ENCODE peak calls at places on chromosome 3, in ten cellular contexts. One of them, this sample, is unnamed.

GRCh38 chr3:138467905-138468304 is 33.5 kb downstream of the ESYT3 start:
- DNase-seq in HFF-Myc: no peak
- DNase-seq in astrocyte of the spinal cord: no peak
- DNase-seq in GM13977: no peak
- DNase-seq in testis: no peak
- DNase-seq in RWPE1: no peak
- DNase-seq in WTC11: no peak
- DNase-seq in HCT116: no peak
- DNase-seq in Panc1: no peak
- DNase-seq in fibroblast of mammary gland: no peak
- DNase-seq in this sample: no peak

GRCh38 chr3:30193625-30194044 is 412.8 kb upstream of the TGFBR2 start:
- DNase-seq in GM13977: no peak
- DNase-seq in fibroblast of mammary gland: no peak
- DNase-seq in WTC11: no peak
- DNase-seq in testis: no peak
- DNase-seq in HCT116: no peak
- DNase-seq in astrocyte of the spinal cord: no peak
- DNase-seq in HFF-Myc: no peak
- DNase-seq in RWPE1: no peak
- DNase-seq in Panc1: no peak
- DNase-seq in this sample: no peak

GRCh38 chr3:72413228-72413627 is 435.0 kb downstream of the SHQ1 start:
- DNase-seq in HCT116: no peak
- DNase-seq in fibroblast of mammary gland: peak
- DNase-seq in WTC11: no peak
- DNase-seq in astrocyte of the spinal cord: peak
- DNase-seq in testis: no peak
- DNase-seq in Panc1: no peak
- DNase-seq in RWPE1: no peak
- DNase-seq in GM13977: no peak
- DNase-seq in HFF-Myc: no peak
- DNase-seq in this sample: no peak

GRCh38 chr3:78041486-78041885 is 1001.6 kb downstream of the ROBO2 start:
- DNase-seq in GM13977: no peak
- DNase-seq in astrocyte of the spinal cord: peak
- DNase-seq in HFF-Myc: no peak
- DNase-seq in WTC11: no peak
- DNase-seq in RWPE1: no peak
- DNase-seq in Panc1: no peak
- DNase-seq in fibroblast of mammary gland: no peak
- DNase-seq in testis: no peak
- DNase-seq in HCT116: no peak
- DNase-seq in this sample: no peak

GRCh38 chr3:30539772-30540171 is 66.6 kb upstream of the TGFBR2 start:
- DNase-seq in Panc1: no peak
- DNase-seq in WTC11: no peak
- DNase-seq in RWPE1: peak
- DNase-seq in astrocyte of the spinal cord: peak
- DNase-seq in testis: no peak
- DNase-seq in fibroblast of mammary gland: peak
- DNase-seq in HCT116: no peak
- DNase-seq in GM13977: no peak
- DNase-seq in HFF-Myc: no peak
- DNase-seq in this sample: no peak

GRCh38 chr3:44235604-44236484 is 5.8 kb upstream of the TOPAZ1 start:
- DNase-seq in Panc1: peak
- DNase-seq in GM13977: peak
- DNase-seq in HFF-Myc: peak
- DNase-seq in testis: peak
- DNase-seq in fibroblast of mammary gland: peak
- DNase-seq in astrocyte of the spinal cord: peak
- DNase-seq in WTC11: peak
- DNase-seq in HCT116: peak
- DNase-seq in RWPE1: peak
- DNase-seq in this sample: peak

GRCh38 chr3:112582242-112582874 is 20.5 kb downstream of the SLC35A5 start:
- DNase-seq in astrocyte of the spinal cord: peak
- DNase-seq in WTC11: peak
- DNase-seq in RWPE1: no peak
- DNase-seq in Panc1: peak
- DNase-seq in HCT116: peak
- DNase-seq in fibroblast of mammary gland: peak
- DNase-seq in testis: no peak
- DNase-seq in GM13977: no peak
- DNase-seq in HFF-Myc: no peak
- DNase-seq in this sample: no peak

GRCh38 chr3:127307918-127308317 is 20.1 kb upstream of the PRR20G start:
- DNase-seq in GM13977: no peak
- DNase-seq in RWPE1: no peak
- DNase-seq in HCT116: no peak
- DNase-seq in Panc1: no peak
- DNase-seq in testis: no peak
- DNase-seq in HFF-Myc: no peak
- DNase-seq in astrocyte of the spinal cord: no peak
- DNase-seq in WTC11: no peak
- DNase-seq in fibroblast of mammary gland: no peak
- DNase-seq in this sample: no peak

GRCh38 chr3:50296721-50297383 is 2.4 kb downstream of the HYAL3 start:
- DNase-seq in astrocyte of the spinal cord: no peak
- DNase-seq in Panc1: no peak
- DNase-seq in fibroblast of mammary gland: no peak
- DNase-seq in WTC11: no peak
- DNase-seq in RWPE1: no peak
- DNase-seq in GM13977: no peak
- DNase-seq in testis: no peak
- DNase-seq in HFF-Myc: no peak
- DNase-seq in HCT116: no peak
- DNase-seq in this sample: no peak

GRCh38 chr3:135262441-135262840 is 467.4 kb downstream of the EPHB1 start:
- DNase-seq in RWPE1: no peak
- DNase-seq in fibroblast of mammary gland: no peak
- DNase-seq in testis: no peak
- DNase-seq in astrocyte of the spinal cord: no peak
- DNase-seq in WTC11: no peak
- DNase-seq in Panc1: no peak
- DNase-seq in HFF-Myc: no peak
- DNase-seq in HCT116: no peak
- DNase-seq in GM13977: no peak
- DNase-seq in this sample: no peak

GRCh38 chr3:11690863-11691833 is 47.4 kb upstream of the VGLL4 start:
- DNase-seq in astrocyte of the spinal cord: peak
- DNase-seq in RWPE1: peak
- DNase-seq in GM13977: no peak
- DNase-seq in testis: no peak
- DNase-seq in fibroblast of mammary gland: no peak
- DNase-seq in HFF-Myc: no peak
- DNase-seq in WTC11: no peak
- DNase-seq in HCT116: no peak
- DNase-seq in Panc1: no peak
- DNase-seq in this sample: no peak

GRCh38 chr3:53045784-53046170 is at the start of gene SFMBT1:
- DNase-seq in RWPE1: peak
- DNase-seq in GM13977: peak
- DNase-seq in HFF-Myc: no peak
- DNase-seq in WTC11: peak
- DNase-seq in Panc1: no peak
- DNase-seq in testis: peak
- DNase-seq in astrocyte of the spinal cord: peak
- DNase-seq in fibroblast of mammary gland: peak
- DNase-seq in HCT116: no peak
- DNase-seq in this sample: peak

GRCh38 chr3:131636266-131636775 is 133.6 kb upstream of the MRPL3 start:
- DNase-seq in testis: no peak
- DNase-seq in fibroblast of mammary gland: no peak
- DNase-seq in WTC11: no peak
- DNase-seq in HCT116: no peak
- DNase-seq in GM13977: no peak
- DNase-seq in astrocyte of the spinal cord: no peak
- DNase-seq in RWPE1: no peak
- DNase-seq in Panc1: no peak
- DNase-seq in HFF-Myc: no peak
- DNase-seq in this sample: no peak

GRCh38 chr3:156628095-156628690 is 46.2 kb upstream of the TIPARP start:
- DNase-seq in fibroblast of mammary gland: no peak
- DNase-seq in HFF-Myc: no peak
- DNase-seq in Panc1: no peak
- DNase-seq in GM13977: no peak
- DNase-seq in testis: no peak
- DNase-seq in RWPE1: peak
- DNase-seq in WTC11: no peak
- DNase-seq in astrocyte of the spinal cord: no peak
- DNase-seq in HCT116: no peak
- DNase-seq in this sample: no peak

GRCh38 chr3:126342991-126343661 is 14.1 kb downstream of the KLF15 start:
- DNase-seq in fibroblast of mammary gland: peak
- DNase-seq in HCT116: no peak
- DNase-seq in HFF-Myc: no peak
- DNase-seq in Panc1: no peak
- DNase-seq in GM13977: peak
- DNase-seq in WTC11: peak
- DNase-seq in astrocyte of the spinal cord: no peak
- DNase-seq in RWPE1: peak
- DNase-seq in testis: peak
- DNase-seq in this sample: no peak

GRCh38 chr3:119891944-119892721 is 110.2 kb downstream of the NR1I2 start:
- DNase-seq in WTC11: peak
- DNase-seq in Panc1: no peak
- DNase-seq in testis: peak
- DNase-seq in astrocyte of the spinal cord: peak
- DNase-seq in GM13977: peak
- DNase-seq in HFF-Myc: peak
- DNase-seq in fibroblast of mammary gland: peak
- DNase-seq in HCT116: peak
- DNase-seq in RWPE1: peak
- DNase-seq in this sample: peak

DNA sequence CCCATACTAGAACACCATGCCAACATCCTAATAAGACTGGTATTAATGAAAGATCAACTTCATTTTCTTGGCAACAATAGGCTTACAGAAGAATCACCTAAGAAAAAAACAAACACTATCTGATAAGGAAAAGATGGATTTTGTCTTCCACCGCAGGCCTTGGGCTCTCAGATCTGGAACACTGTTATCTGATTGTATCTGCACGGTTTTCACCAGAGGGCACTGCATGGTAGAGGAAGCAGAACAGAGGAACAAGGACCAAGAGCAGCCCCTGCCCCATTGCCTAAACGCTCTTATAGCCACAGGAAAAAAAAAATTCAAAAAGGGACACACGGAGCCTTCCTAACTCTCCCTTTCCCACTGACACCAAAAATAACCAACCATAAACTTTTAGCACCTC is 23.4 kb downstream of the IL17RD start:
- DNase-seq in HFF-Myc: no peak
- DNase-seq in RWPE1: no peak
- DNase-seq in astrocyte of the spinal cord: no peak
- DNase-seq in HCT116: no peak
- DNase-seq in testis: peak
- DNase-seq in Panc1: no peak
- DNase-seq in WTC11: no peak
- DNase-seq in GM13977: no peak
- DNase-seq in fibroblast of mammary gland: no peak
- DNase-seq in this sample: no peak
- TF ChIP-seq CTCF in HFF-Myc: no peak
- TF ChIP-seq CTCF in RWPE1: no peak
- TF ChIP-seq CTCF in astrocyte of the spinal cord: no peak
- TF ChIP-seq CTCF in HCT116: no peak
- TF ChIP-seq CTCF in testis: no peak
- TF ChIP-seq CTCF in Panc1: peak
- TF ChIP-seq CTCF in WTC11: no peak
- TF ChIP-seq CTCF in GM13977: no peak
- TF ChIP-seq CTCF in fibroblast of mammary gland: no peak
- TF ChIP-seq CTCF in this sample: no peak

GRCh38 chr3:68447885-68448284 is 484.5 kb downstream of the TAFA4 start:
- DNase-seq in fibroblast of mammary gland: no peak
- DNase-seq in testis: no peak
- DNase-seq in RWPE1: no peak
- DNase-seq in HFF-Myc: no peak
- DNase-seq in GM13977: no peak
- DNase-seq in Panc1: no peak
- DNase-seq in WTC11: peak
- DNase-seq in astrocyte of the spinal cord: no peak
- DNase-seq in HCT116: no peak
- DNase-seq in this sample: no peak

GRCh38 chr3:68448510-68449383 is 483.6 kb downstream of the TAFA4 start:
- DNase-seq in HFF-Myc: no peak
- DNase-seq in HCT116: no peak
- DNase-seq in RWPE1: no peak
- DNase-seq in testis: no peak
- DNase-seq in fibroblast of mammary gland: no peak
- DNase-seq in astrocyte of the spinal cord: no peak
- DNase-seq in Panc1: no peak
- DNase-seq in WTC11: no peak
- DNase-seq in GM13977: no peak
- DNase-seq in this sample: no peak
- TF ChIP-seq CTCF in HFF-Myc: no peak
- TF ChIP-seq CTCF in HCT116: no peak
- TF ChIP-seq CTCF in RWPE1: no peak
- TF ChIP-seq CTCF in testis: no peak
- TF ChIP-seq CTCF in fibroblast of mammary gland: no peak
- TF ChIP-seq CTCF in astrocyte of the spinal cord: no peak
- TF ChIP-seq CTCF in Panc1: no peak
- TF ChIP-seq CTCF in WTC11: no peak
- TF ChIP-seq CTCF in GM13977: no peak
- TF ChIP-seq CTCF in this sample: no peak

GRCh38 chr3:27253831-27254230 is 115.4 kb downstream of the NEK10 start:
- DNase-seq in testis: peak
- DNase-seq in astrocyte of the spinal cord: peak
- DNase-seq in Panc1: no peak
- DNase-seq in HFF-Myc: peak
- DNase-seq in fibroblast of mammary gland: peak
- DNase-seq in GM13977: peak
- DNase-seq in HCT116: peak
- DNase-seq in WTC11: peak
- DNase-seq in RWPE1: peak
- DNase-seq in this sample: no peak
- TF ChIP-seq CTCF in testis: no peak
- TF ChIP-seq CTCF in astrocyte of the spinal cord: peak
- TF ChIP-seq CTCF in Panc1: peak
- TF ChIP-seq CTCF in HFF-Myc: peak
- TF ChIP-seq CTCF in fibroblast of mammary gland: peak
- TF ChIP-seq CTCF in GM13977: peak
- TF ChIP-seq CTCF in HCT116: peak
- TF ChIP-seq CTCF in WTC11: no peak
- TF ChIP-seq CTCF in RWPE1: peak
- TF ChIP-seq CTCF in this sample: peak

DNA sequence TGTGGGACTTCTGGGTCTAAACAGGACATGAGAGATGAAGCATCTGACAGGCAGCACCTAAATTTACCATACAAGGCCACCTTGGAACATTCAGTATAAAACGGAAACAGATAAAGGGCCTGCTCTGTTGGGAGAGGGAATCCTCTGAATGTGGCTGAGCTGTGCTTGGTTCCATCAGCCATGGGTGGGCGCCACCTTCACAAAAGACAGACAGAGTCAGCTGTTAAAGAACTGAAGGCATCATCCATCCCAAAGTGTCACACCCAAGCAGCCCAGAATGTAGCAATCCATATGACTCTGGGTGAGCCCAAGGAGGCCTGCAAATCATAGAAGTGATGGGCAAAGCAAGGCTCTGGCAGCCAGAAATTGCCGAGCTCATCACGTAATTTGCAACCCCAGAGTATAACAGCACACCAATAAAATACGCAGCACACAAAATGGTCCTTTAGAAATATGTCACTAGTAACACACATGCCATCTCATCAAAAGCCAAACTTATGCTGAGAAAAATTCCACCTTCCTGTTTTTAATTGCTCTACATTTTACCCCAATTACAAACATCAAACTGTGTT is 24.8 kb upstream of the RBP1 start:
- DNase-seq in astrocyte of the spinal cord: no peak
- DNase-seq in GM13977: no peak
- DNase-seq in Panc1: no peak
- DNase-seq in fibroblast of mammary gland: no peak
- DNase-seq in HCT116: peak
- DNase-seq in testis: peak
- DNase-seq in WTC11: peak
- DNase-seq in HFF-Myc: no peak
- DNase-seq in RWPE1: no peak
- DNase-seq in this sample: no peak
- TF ChIP-seq CTCF in astrocyte of the spinal cord: peak
- TF ChIP-seq CTCF in GM13977: peak
- TF ChIP-seq CTCF in Panc1: peak
- TF ChIP-seq CTCF in fibroblast of mammary gland: peak
- TF ChIP-seq CTCF in HCT116: peak
- TF ChIP-seq CTCF in testis: no peak
- TF ChIP-seq CTCF in WTC11: no peak
- TF ChIP-seq CTCF in HFF-Myc: no peak
- TF ChIP-seq CTCF in RWPE1: peak
- TF ChIP-seq CTCF in this sample: peak